ENCODE peak calls at places on chromosomes 13 and 19, in eight cellular contexts. W is transverse colon, D is kidney epithelial cell, G is H9, F is AG10803, L is fibroblast of the conjunctiva, O is hypothalamus, T is epithelial cell of esophagus. X is an unnamed sample.

GRCh38 chr13:28100149-28101121 is at the start of gene FLT3:
- DNase-seq in L (no peak), O (no peak), F (peak; percentile 5), G (peak; percentile 76), W (peak; percentile 62), D (no peak), T (peak; percentile 46), X (no peak)

GRCh38 chr13:96473463-96474157 is 383.7 kb downstream of the HS6ST3 start:
- DNase-seq in O (no peak), G (no peak), F (no peak), W (no peak), T (no peak), D (no peak), L (no peak), X (no peak)

GRCh38 chr13:78241278-78241919 is 322.8 kb upstream of the EDNRB start:
- DNase-seq in W (peak; percentile 21), O (no peak), D (no peak), F (peak; percentile 51), T (peak; percentile 50), L (peak; percentile 1), G (peak; percentile 60), X (no peak)

GRCh38 chr13:27960362-27961226 is 8.5 kb downstream of the CDX2 start:
- DNase-seq in W (peak; percentile 88), O (no peak), L (no peak), F (peak; percentile 12), G (peak; percentile 85), T (peak; percentile 29), D (no peak), X (no peak)

GRCh38 chr19:34254552-34255432 is at the start of gene GARRE1:
- DNase-seq in F (no peak), O (peak; percentile 58), G (peak; percentile 41), L (no peak), D (no peak), T (peak; percentile 23), W (peak; percentile 46), X (no peak)

GRCh38 chr19:49793561-49793840 is 19.6 kb downstream of the FUZ start:
- DNase-seq in G (no peak), O (no peak), D (no peak), T (peak; percentile 47), L (no peak), W (no peak), F (peak; percentile 12), X (no peak)

GRCh38 chr19:29259867-29260281 is 46.9 kb upstream of the UQCRFS1 start:
- DNase-seq in O (no peak), D (no peak), T (no peak), W (no peak), F (no peak), L (no peak), G (no peak), X (no peak)

GRCh38 chr13:24307211-24308067 is 1.9 kb upstream of the C1QTNF9 start:
- DNase-seq in O (no peak), G (peak; percentile 36), F (no peak), D (no peak), T (no peak), W (peak; percentile 33), L (no peak), X (no peak)

GRCh38 chr19:4316940-4317339 is 12.5 kb downstream of the FSD1 start:
- DNase-seq in W (no peak), D (no peak), G (no peak), O (no peak), L (no peak), T (peak; percentile 31), F (no peak), X (no peak)

GRCh38 chr13:46179576-46180368 is 2.2 kb downstream of the LCP1 start:
- DNase-seq in O (no peak), F (no peak), D (no peak), G (no peak), L (no peak), T (no peak), W (peak; percentile 70), X (no peak)

GRCh38 chr19:38952395-38953165 is 21.8 kb downstream of the MRPS12 start:
- DNase-seq in T (peak; percentile 42), F (no peak), G (peak; percentile 50), D (peak; percentile 68), O (no peak), L (no peak), W (peak; percentile 26), X (no peak)

GRCh38 chr19:1000095-1000494 is at the start of gene GRIN3B:
- DNase-seq in G (peak; percentile 86), D (no peak), F (peak; percentile 44), W (peak; percentile 73), T (peak; percentile 76), O (no peak), L (no peak), X (no peak)

GRCh38 chr13:95865080-95865597 is 188.1 kb downstream of the UGGT2 start:
- DNase-seq in W (no peak), D (no peak), L (no peak), G (no peak), T (no peak), O (no peak), F (no peak), X (no peak)

GRCh38 chr13:51978836-51979556 is 32.3 kb downstream of the ATP7B start:
- DNase-seq in F (no peak), W (peak; percentile 40), L (no peak), D (no peak), G (no peak), T (no peak), O (no peak), X (no peak)

GRCh38 chr19:2441096-2441752 is 13.8 kb upstream of the TIMM13 start:
- DNase-seq in D (no peak), F (no peak), W (no peak), G (no peak), T (no peak), O (no peak), L (no peak), X (no peak)

GRCh38 chr19:1860133-1860775 is 3.1 kb downstream of the KLF16 start:
- DNase-seq in O (no peak), G (no peak), F (peak; percentile 78), L (peak; percentile 75), D (no peak), T (peak; percentile 61), W (peak; percentile 85), X (no peak)

GRCh38 chr19:13275016-13275722 is 125.0 kb downstream of the IER2 start:
- DNase-seq in T (no peak), D (no peak), W (no peak), O (no peak), L (no peak), G (no peak), F (no peak), X (no peak)

GRCh38 chr19:41219924-41220567 is 1.0 kb downstream of the AXL start:
- DNase-seq in D (no peak), F (peak; percentile 76), T (peak; percentile 16), G (no peak), W (peak; percentile 25), O (no peak), L (peak; percentile 26), X (no peak)

GRCh38 chr19:6773323-6773931 is 919 bp downstream of the VAV1 start:
- DNase-seq in F (no peak), D (no peak), L (no peak), W (peak; percentile 61), O (peak; percentile 14), G (peak; percentile 41), T (no peak), X (no peak)

GRCh38 chr13:114067886-114068722 is 64.3 kb downstream of the RASA3 start:
- DNase-seq in O (no peak), D (no peak), T (no peak), W (peak; percentile 72), G (no peak), L (no peak), F (no peak), X (no peak)

GRCh38 chr19:49687566-49688316 is 1.7 kb upstream of the ADM5 start:
- DNase-seq in F (no peak), W (no peak), D (no peak), T (no peak), O (no peak), G (no peak), L (no peak), X (no peak)

GRCh38 chr13:107361666-107362065 is 793.7 kb upstream of the ARGLU1 start:
- DNase-seq in W (no peak), L (no peak), D (no peak), F (no peak), T (no peak), O (no peak), G (no peak), X (no peak)

GRCh38 chr13:75739244-75739868 is 103.2 kb downstream of the LMO7 start:
- DNase-seq in W (no peak), G (no peak), D (no peak), F (peak; percentile 53), O (no peak), T (peak; percentile 73), L (no peak), X (no peak)

GRCh38 chr13:41916173-41916954 is 44.5 kb downstream of the VWA8 start:
- DNase-seq in T (peak; percentile 66), G (no peak), W (no peak), D (peak; percentile 58), F (peak; percentile 80), O (no peak), L (peak; percentile 85), X (no peak)